ENCODE peak calls at places on chromosomes 13 and 19, in five cellular contexts. W is mammary epithelial cell, L is prostate gland, D is aorta, E is Panc1. U is an unnamed sample. For H3K27me3, the result is how much of the 10 kb centered on the place peaks cover.

GRCh38 chr19:49436381-49437017 is 4.8 kb downstream of the SLC17A7 start:
- DNase-seq in L (no peak), W (no peak), E (no peak), D (no peak), U (peak)

GRCh38 chr13:77476456-77476855 is 59.0 kb upstream of the SCEL start:
- DNase-seq in D (no peak), L (no peak), E (no peak), W (no peak), U (no peak)

GRCh38 chr13:28338742-28339141 is 156.2 kb downstream of the FLT1 start:
- DNase-seq in L (no peak), E (no peak), D (no peak), W (no peak), U (no peak)

GRCh38 chr19:55149078-55150003 is at the start of gene TNNT1:
- DNase-seq in L (no peak), W (no peak), E (no peak), D (no peak), U (no peak)

GRCh38 chr19:43441736-43442135 is 23.7 kb downstream of the LYPD3 start:
- DNase-seq in W (no peak), L (no peak), E (no peak), D (no peak), U (no peak)

GRCh38 chr19:15372470-15372869 is 7.1 kb downstream of the AKAP8 start:
- DNase-seq in D (peak), E (no peak), W (no peak), L (no peak), U (no peak)

GRCh38 chr13:91946498-91947070 is 548.2 kb downstream of the GPC5 start:
- DNase-seq in L (no peak), E (peak), D (no peak), W (peak), U (peak)

GRCh38 chr19:57010541-57010940 is 109.2 kb upstream of the USP29 start:
- DNase-seq in W (no peak), L (no peak), E (no peak), D (no peak), U (no peak)

GRCh38 chr13:71867101-71867814 is at the start of gene DACH1:
- DNase-seq in L (peak), D (peak), W (peak), E (no peak), U (peak)

GRCh38 chr19:12788025-12788681 is 3.1 kb upstream of the JUNB start:
- DNase-seq in D (no peak), E (no peak), L (no peak), W (no peak), U (no peak)

GRCh38 chr13:42354246-42355117 is 82.5 kb downstream of the AKAP11 start:
- DNase-seq in W (peak), E (no peak), D (no peak), L (no peak), U (no peak)

GRCh38 chr13:93724187-93724586 is 497.6 kb downstream of the GPC6 start:
- DNase-seq in L (no peak), W (no peak), E (no peak), D (no peak), U (no peak)

GRCh38 chr13:23384111-23384510 is 49.4 kb downstream of the SACS start:
- DNase-seq in L (no peak), E (no peak), D (no peak), W (peak), U (no peak)
- H3K4me3 ChIP-seq in L (no peak), E (no peak), D (no peak), W (no peak), U (no peak)

GRCh38 chr13:110438776-110439175 is 122.7 kb downstream of the RAB20 start:
- DNase-seq in L (no peak), W (no peak), E (no peak), D (no peak), U (no peak)
- H3K27ac ChIP-seq in L (no peak), W (no peak), E (no peak), D (no peak), U (no peak)

DNA sequence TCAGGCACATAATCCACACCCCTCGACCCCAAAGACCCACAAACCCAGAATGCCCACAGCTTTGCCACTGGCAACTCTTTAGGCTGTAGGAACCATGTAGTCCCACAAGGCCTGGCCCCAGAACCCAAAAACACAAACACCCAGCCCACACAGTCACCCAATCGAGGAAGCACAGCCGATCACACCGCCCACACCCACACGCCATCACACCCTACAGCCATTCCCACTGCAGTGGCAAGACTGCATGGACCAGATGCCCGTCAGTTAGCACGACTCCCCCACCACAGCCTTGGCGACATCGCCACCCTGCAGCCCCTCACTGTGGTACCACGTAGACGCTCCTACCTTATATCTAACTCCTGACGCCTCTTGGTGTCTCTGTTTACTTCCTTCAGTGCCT is 24.0 kb upstream of the MEIS3 start:
- DNase-seq in L (no peak), D (no peak), W (no peak), E (no peak), U (no peak)
- H3K27me3 ChIP-seq in L (under half), D (under half), W (under half), E (under half), U (under half)

DNA sequence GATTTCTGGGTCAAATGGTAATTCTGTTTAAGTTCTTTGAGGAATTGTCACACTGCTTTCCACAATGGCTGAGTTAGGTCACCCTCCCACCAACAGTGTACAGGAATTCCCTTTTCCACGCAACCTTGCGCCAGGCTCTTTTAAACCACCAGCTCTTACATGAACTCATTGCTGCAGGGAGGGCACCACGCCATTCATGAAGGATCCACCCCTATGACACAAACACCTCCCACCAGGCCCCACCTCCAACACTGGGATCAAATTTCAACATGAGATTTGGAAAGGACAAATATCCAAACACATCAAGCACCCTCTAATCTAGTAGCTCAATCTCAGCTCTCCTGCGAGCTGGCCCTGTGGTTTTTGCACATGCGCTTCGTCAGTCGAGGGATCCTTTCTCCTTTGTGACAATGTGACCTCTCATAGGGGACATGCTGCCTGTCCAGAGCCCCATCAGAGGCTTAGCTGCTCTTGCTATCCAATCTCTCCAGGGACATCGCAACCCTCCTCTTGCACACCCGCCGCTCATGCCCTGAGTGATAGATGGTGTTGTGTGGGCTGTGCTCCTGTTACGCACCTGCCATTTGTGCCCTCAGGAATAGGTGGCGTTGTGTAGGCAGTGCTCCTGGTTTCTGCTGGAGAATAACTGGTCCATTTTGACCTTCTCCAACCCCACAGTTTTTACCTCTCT is 328.0 kb downstream of the UQCRFS1 start:
- DNase-seq in D (no peak), W (no peak), L (no peak), E (no peak), U (no peak)
- H3K4me3 ChIP-seq in D (no peak), W (no peak), L (no peak), E (no peak), U (no peak)

GRCh38 chr19:40601061-40601973 is at the start of gene LTBP4:
- DNase-seq in L (no peak), W (no peak), E (no peak), D (peak), U (no peak)
- H3K27ac ChIP-seq in L (peak), W (no peak), E (no peak), D (peak), U (no peak)

GRCh38 chr19:47232422-47233211 is 1.6 kb upstream of the BBC3 start:
- DNase-seq in E (no peak), L (peak), D (no peak), W (peak), U (no peak)

GRCh38 chr19:47229674-47230121 is 1.3 kb downstream of the BBC3 start:
- DNase-seq in E (no peak), W (no peak), L (no peak), D (no peak), U (no peak)

GRCh38 chr19:47230122-47230920 is 678 bp downstream of the BBC3 start:
- DNase-seq in W (peak), L (no peak), D (peak), E (no peak), U (peak)

GRCh38 chr19:47230921-47231214 is at the start of gene BBC3:
- DNase-seq in W (no peak), E (no peak), L (no peak), D (no peak), U (no peak)

GRCh38 chr19:47231215-47232054 is 436 bp upstream of the BBC3 start:
- DNase-seq in L (peak), E (no peak), W (peak), D (peak), U (peak)
- H3K27me3 ChIP-seq in L (under half), E (under half), W (under half), D (under half), U (under half)

DNA sequence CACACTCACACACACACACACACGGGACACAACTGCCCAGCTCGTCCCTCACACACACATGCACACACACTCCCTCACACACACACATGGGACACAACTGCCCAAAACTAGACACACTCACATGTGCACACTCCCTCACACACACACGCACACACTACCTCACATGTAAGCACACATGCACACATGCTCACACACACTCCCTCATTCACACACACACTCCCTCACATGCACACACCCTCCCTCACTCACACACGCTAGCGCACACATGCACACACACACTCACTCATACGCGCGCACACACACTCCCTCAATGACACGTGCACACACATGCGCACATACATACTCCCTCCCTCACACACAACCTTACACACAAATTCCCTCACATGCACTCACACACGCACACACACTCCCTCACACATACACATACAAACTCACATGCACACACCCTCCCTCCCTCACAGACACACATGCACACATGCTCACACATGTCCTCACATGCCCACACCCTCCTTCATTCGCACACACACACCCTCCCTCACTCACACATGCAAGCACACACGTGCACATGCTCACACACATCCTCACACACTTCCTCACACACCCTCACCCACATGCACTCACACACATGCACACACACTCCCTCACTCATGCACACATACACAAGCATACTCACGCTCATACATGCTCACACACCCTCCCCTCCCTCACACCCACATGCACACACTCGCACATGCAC is 9.0 kb upstream of the RASA3 start:
- DNase-seq in D (no peak), E (no peak), W (no peak), L (no peak), U (no peak)
- H3K4me3 ChIP-seq in D (no peak), E (no peak), W (no peak), L (no peak), U (no peak)

GRCh38 chr19:33502991-33503790 is 18.4 kb downstream of the PEPD start:
- DNase-seq in E (no peak), L (no peak), D (peak), W (no peak), U (no peak)
- H3K27ac ChIP-seq in E (no peak), L (no peak), D (no peak), W (no peak), U (no peak)

GRCh38 chr19:3720533-3720917 is 12.3 kb downstream of the TJP3 start:
- DNase-seq in L (no peak), D (no peak), E (no peak), W (no peak), U (no peak)

GRCh38 chr19:3721900-3722442 is 13.8 kb downstream of the TJP3 start:
- DNase-seq in L (no peak), W (no peak), E (no peak), D (no peak), U (no peak)

GRCh38 chr19:3721131-3721899 is 13.1 kb downstream of the TJP3 start:
- DNase-seq in L (peak), E (no peak), D (peak), W (peak), U (peak)

GRCh38 chr19:3722443-3723109 is 14.4 kb downstream of the TJP3 start:
- DNase-seq in E (no peak), D (no peak), W (no peak), L (peak), U (peak)

DNA sequence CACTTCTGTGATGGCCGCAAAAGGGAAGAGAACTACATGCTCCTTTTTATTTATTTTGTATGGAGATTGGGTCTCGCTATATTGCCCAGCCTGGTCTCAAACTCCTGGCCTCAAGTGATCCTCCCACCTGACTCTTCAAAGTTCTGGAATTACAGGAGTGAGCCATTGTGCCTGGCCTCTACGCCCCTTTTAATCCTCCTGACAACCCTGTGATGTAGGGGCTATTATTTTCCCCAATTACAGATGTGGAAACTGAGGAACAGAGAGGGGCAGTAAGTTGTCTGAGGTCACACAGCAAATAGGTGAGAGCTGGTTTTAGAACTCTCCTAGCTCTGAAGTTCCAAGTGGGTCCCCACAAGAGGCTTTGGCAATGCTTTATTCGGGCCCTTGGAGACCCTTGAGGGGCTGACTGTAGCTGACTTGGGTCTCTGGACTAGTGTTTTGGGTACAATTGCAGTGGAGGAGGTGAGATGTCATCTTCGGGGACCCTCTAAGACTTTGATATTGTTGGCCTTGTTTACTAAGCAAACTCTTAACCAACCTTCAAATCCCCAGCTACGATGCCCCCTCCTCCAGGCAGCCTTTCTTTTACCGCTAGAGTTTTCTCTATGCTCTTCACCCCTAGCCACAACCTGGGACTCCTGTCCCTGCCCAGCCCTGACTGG is 11.8 kb downstream of the TJP3 start:
- DNase-seq in D (no peak), W (no peak), E (no peak), L (no peak), U (no peak)
- H3K27me3 ChIP-seq in D (under half), W (under half), E (under half), L (under half), U (under half)

U was measured in WERI-Rb-1.